ENCODE peak calls at places on chromosome 12, in six cellular contexts. W is hepatocyte; G is CD8-positive, alpha-beta T cell; N is neural progenitor cell; O is transverse colon; C is tibial artery. T is an unnamed sample. For H3K36me3 and H3K27me3, the result is how much of the 10 kb centered on the place peaks cover.

GRCh38 chr12:6539276-6540134 is 5.2 kb downstream of the GAPDH start:
- DNase-seq in W (no peak), G (no peak), N (peak), O (no peak), C (no peak), T (peak)

GRCh38 chr12:84741727-84742126 is 170.9 kb downstream of the SLC6A15 start:
- DNase-seq in W (peak), G (no peak), N (no peak), O (no peak), C (no peak), T (no peak)

GRCh38 chr12:62640910-62641448 is 174.4 kb downstream of the MON2 start:
- DNase-seq in W (no peak), G (no peak), N (no peak), O (no peak), C (no peak), T (no peak)

GRCh38 chr12:10227648-10228047 is 15.0 kb downstream of the GABARAPL1 start:
- DNase-seq in W (no peak), G (no peak), N (no peak), O (no peak), C (no peak), T (no peak)

GRCh38 chr12:67222302-67222701 is 46.9 kb upstream of the CAND1 start:
- DNase-seq in W (peak), G (no peak), N (peak), O (no peak), C (no peak), T (peak)

GRCh38 chr12:1660304-1661187 is 30.3 kb upstream of the ADIPOR2 start:
- DNase-seq in W (peak), G (peak), N (no peak), O (peak), C (peak), T (no peak)

GRCh38 chr12:57224973-57225679 is 4.4 kb upstream of the SHMT2 start:
- DNase-seq in W (peak), G (peak), N (peak), O (peak), C (no peak), T (no peak)

GRCh38 chr12:17148706-17149105 is 542.7 kb upstream of the LMO3 start:
- DNase-seq in W (no peak), G (no peak), N (no peak), O (no peak), C (no peak), T (peak)

GRCh38 chr12:100427078-100427477 is 46.6 kb upstream of the NR1H4 start:
- DNase-seq in W (peak), G (no peak), N (no peak), O (no peak), C (no peak), T (no peak)

GRCh38 chr12:57161491-57161890 is 14.1 kb upstream of the LRP1-AS start:
- DNase-seq in W (no peak), G (no peak), N (no peak), O (no peak), C (no peak), T (no peak)

GRCh38 chr12:8681129-8681902 is 16.5 kb upstream of the RIMKLB start:
- DNase-seq in W (peak), G (no peak), N (no peak), O (no peak), C (no peak), T (peak)

GRCh38 chr12:129401572-129401971 is 502.3 kb downstream of the TMEM132D start:
- DNase-seq in W (no peak), G (no peak), N (no peak), O (peak), C (no peak), T (no peak)

GRCh38 chr12:52141306-52141705 is 50.5 kb downstream of the KRT80 start:
- DNase-seq in W (no peak), G (no peak), N (peak), O (no peak), C (no peak), T (no peak)

GRCh38 chr12:49809369-49810158 is 18.6 kb downstream of the NCKAP5L start:
- DNase-seq in W (no peak), G (no peak), N (peak), O (no peak), C (no peak), T (peak)

GRCh38 chr12:106304001-106304421 is 1.5 kb downstream of the TCP11L2 start:
- DNase-seq in W (peak), G (no peak), N (peak), O (no peak), C (no peak), T (no peak)

GRCh38 chr12:106305376-106305775 is 2.8 kb downstream of the TCP11L2 start:
- DNase-seq in W (peak), G (no peak), N (peak), O (no peak), C (no peak), T (no peak)

GRCh38 chr12:106303202-106303820 is 778 bp downstream of the TCP11L2 start:
- DNase-seq in W (peak), G (peak), N (peak), O (peak), C (peak), T (peak)

GRCh38 chr12:106302401-106303201 is at the start of gene TCP11L2:
- DNase-seq in W (peak), G (peak), N (peak), O (peak), C (peak), T (peak)

GRCh38 chr12:106304797-106305196 is 2.3 kb downstream of the TCP11L2 start:
- DNase-seq in W (no peak), G (no peak), N (no peak), O (no peak), C (no peak), T (no peak)
- H3K4me3 ChIP-seq in W (no peak), G (no peak), N (no peak), O (no peak), C (no peak), T (no peak)

GRCh38 chr12:122999196-122999946 is 18.9 kb downstream of the ARL6IP4 start:
- DNase-seq in W (no peak), G (no peak), N (peak), O (no peak), C (no peak), T (no peak)

GRCh38 chr12:122996621-122997342 is 16.3 kb downstream of the ARL6IP4 start:
- DNase-seq in W (no peak), G (no peak), N (no peak), O (no peak), C (no peak), T (no peak)

GRCh38 chr12:122999986-123000420 is 19.5 kb downstream of the ARL6IP4 start:
- DNase-seq in W (no peak), G (no peak), N (no peak), O (no peak), C (no peak), T (no peak)

GRCh38 chr12:122997343-122998250 is 17.1 kb downstream of the ARL6IP4 start:
- DNase-seq in W (no peak), G (no peak), N (no peak), O (no peak), C (no peak), T (no peak)

DNA sequence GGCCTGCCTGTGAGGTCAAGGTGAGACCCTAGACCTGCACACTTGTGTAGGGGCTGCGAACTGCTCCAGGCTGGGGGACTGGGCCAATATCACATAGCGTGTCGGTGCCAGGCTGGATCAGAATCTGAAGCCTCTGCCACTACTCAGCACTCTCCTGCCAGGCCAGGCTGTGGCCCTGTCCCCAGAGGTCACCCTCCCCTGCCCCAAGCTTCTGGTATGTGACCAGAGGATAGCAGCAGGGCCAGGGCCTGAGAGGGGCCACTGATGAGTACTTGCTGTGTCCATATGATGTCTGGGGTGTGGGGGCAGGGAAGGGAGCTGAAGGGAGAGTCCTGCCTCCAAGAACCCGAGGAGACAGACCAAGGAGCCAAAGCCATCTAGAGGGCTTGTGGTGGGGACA is 17.8 kb downstream of the ARL6IP4 start:
- DNase-seq in W (no peak), G (no peak), N (no peak), O (no peak), C (no peak), T (no peak)
- H3K36me3 ChIP-seq in W (under half), G (under half), N (under half), O (under half), C (under half), T (under half)

GRCh38 chr12:132285991-132286681 is 43.3 kb downstream of the GALNT9 start:
- DNase-seq in W (peak), G (no peak), N (peak), O (peak), C (no peak), T (peak)
- H3K27me3 ChIP-seq in W (under half), G (under half), N (half or more), O (under half), C (under half), T (under half)

GRCh38 chr12:48004941-48005749 is 869 bp upstream of the COL2A1 start:
- DNase-seq in W (no peak), G (no peak), N (peak), O (no peak), C (no peak), T (no peak)
- H3K4me3 ChIP-seq in W (no peak), G (peak), N (peak), O (no peak), C (peak), T (peak)

GRCh38 chr12:96919510-96920210 is 12.6 kb downstream of the NEDD1 start:
- DNase-seq in W (no peak), G (no peak), N (no peak), O (no peak), C (no peak), T (no peak)
- H3K36me3 ChIP-seq in W (under half), G (under half), N (under half), O (under half), C (under half), T (under half)

GRCh38 chr12:3931721-3932120 is 58.5 kb upstream of the PARP11 start:
- DNase-seq in W (no peak), G (no peak), N (no peak), O (no peak), C (no peak), T (peak)
- H3K27me3 ChIP-seq in W (under half), G (under half), N (under half), O (under half), C (under half), T (under half)

GRCh38 chr12:19440916-19441315 is 1.6 kb downstream of the AEBP2 start:
- DNase-seq in W (no peak), G (no peak), N (no peak), O (no peak), C (no peak), T (no peak)

GRCh38 chr12:19447386-19447785 is 8.1 kb downstream of the AEBP2 start:
- DNase-seq in W (no peak), G (no peak), N (no peak), O (no peak), C (no peak), T (no peak)

GRCh38 chr12:19440019-19440858 is 947 bp downstream of the AEBP2 start:
- DNase-seq in W (peak), G (peak), N (peak), O (peak), C (peak), T (peak)

GRCh38 chr12:19443585-19443984 is 4.3 kb downstream of the AEBP2 start:
- DNase-seq in W (no peak), G (no peak), N (no peak), O (no peak), C (no peak), T (no peak)

DNA sequence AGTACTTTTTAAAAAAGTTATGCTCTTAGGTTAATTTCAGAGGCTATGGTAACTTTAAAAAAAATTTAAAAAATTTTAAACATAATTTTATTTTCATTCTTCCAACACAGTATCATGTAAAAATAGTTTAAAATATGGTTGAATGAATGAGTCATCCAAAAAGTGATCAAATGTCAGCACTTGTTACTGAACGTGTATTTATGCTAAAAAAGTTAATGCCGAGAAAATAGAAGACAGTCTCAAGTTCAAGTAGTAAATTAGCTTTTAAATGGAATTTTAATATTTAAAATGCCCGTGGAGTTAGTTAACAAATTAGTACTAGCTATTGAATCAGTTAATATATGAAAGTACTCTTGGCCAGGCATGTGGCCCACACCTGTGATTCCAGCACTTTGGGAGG is 4.8 kb downstream of the AEBP2 start:
- DNase-seq in W (no peak), G (no peak), N (no peak), O (no peak), C (peak), T (no peak)
- H3K4me3 ChIP-seq in W (no peak), G (no peak), N (no peak), O (no peak), C (no peak), T (no peak)

GRCh38 chr12:116009805-116010204 is 267.7 kb downstream of the MED13L start:
- DNase-seq in W (no peak), G (no peak), N (peak), O (no peak), C (no peak), T (peak)

GRCh38 chr12:116006141-116006540 is 271.4 kb downstream of the MED13L start:
- DNase-seq in W (no peak), G (no peak), N (no peak), O (no peak), C (no peak), T (no peak)

GRCh38 chr12:116011217-116011616 is 266.3 kb downstream of the MED13L start:
- DNase-seq in W (no peak), G (no peak), N (no peak), O (no peak), C (no peak), T (no peak)

GRCh38 chr12:116012757-116013156 is 264.7 kb downstream of the MED13L start:
- DNase-seq in W (no peak), G (no peak), N (no peak), O (no peak), C (no peak), T (no peak)

GRCh38 chr12:116010467-116010866 is 267.0 kb downstream of the MED13L start:
- DNase-seq in W (no peak), G (no peak), N (no peak), O (no peak), C (no peak), T (no peak)
- H3K36me3 ChIP-seq in W (under half), G (half or more), N (under half), O (under half), C (under half), T (under half)

DNA sequence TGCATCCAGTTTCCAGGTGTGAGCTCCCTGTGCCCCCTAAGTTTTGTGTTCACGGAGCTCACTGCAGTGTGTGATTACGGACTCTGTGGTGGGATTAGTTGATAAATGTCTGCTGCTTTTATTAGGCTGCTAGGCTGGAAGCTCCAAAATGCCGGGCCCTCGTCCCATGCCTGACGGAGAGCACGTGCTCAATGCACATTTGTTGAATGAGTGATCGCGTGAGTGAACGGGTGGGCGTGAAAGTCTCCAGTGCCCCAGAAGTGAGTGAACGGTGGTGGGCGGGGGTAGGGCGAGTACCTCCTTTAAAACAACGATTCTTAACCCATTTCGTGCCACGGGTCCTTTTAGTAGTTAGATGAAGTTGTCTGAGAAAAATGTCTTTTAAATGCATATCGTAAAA is 175.5 kb downstream of the AACS start:
- DNase-seq in W (no peak), G (no peak), N (no peak), O (no peak), C (no peak), T (no peak)
- H3K27me3 ChIP-seq in W (under half), G (under half), N (under half), O (under half), C (under half), T (under half)

GRCh38 chr12:108338915-108339657 is at the start of gene CMKLR1:
- DNase-seq in W (peak), G (no peak), N (peak), O (peak), C (peak), T (no peak)
- H3K4me3 ChIP-seq in W (no peak), G (peak), N (peak), O (peak), C (peak), T (no peak)